ENCODE peak calls at places on chromosomes 16 and 17, in five cellular contexts. I is HCT116, B is H1, F is SK-N-SH, V is HepG2. M is an unnamed sample. For H3K27me3, the result is how much of the 10 kb centered on the place peaks cover.

GRCh38 chr17:19249681-19250080 is 12.5 kb downstream of the EPN2 start:
- DNase-seq in F (no peak), I (no peak), V (no peak), B (no peak), M (no peak)

GRCh38 chr17:42618442-42619150 is 9.1 kb downstream of the TUBG1 start:
- DNase-seq in B (peak), V (peak), F (peak), I (no peak), M (peak)

GRCh38 chr17:35170968-35171771 is 23.0 kb downstream of the SLC35G3 start:
- DNase-seq in I (no peak), B (no peak), F (no peak), V (no peak), M (no peak)

GRCh38 chr17:7626307-7626706 is 1.3 kb downstream of the SAT2 start:
- DNase-seq in V (no peak), B (no peak), I (no peak), F (no peak), M (no peak)

GRCh38 chr16:69166946-69167930 is 19.7 kb upstream of the SNTB2 start:
- DNase-seq in I (no peak), V (no peak), B (no peak), F (no peak), M (no peak)

GRCh38 chr16:1057252-1057932 is 15.2 kb upstream of the SSTR5 start:
- DNase-seq in V (no peak), F (peak), B (peak), I (no peak), M (no peak)

GRCh38 chr17:29570521-29570920 is 2.0 kb downstream of the TP53I13 start:
- DNase-seq in F (no peak), I (no peak), V (no peak), B (peak), M (no peak)

GRCh38 chr17:38728290-38728831 is 1.8 kb upstream of the CISD3 start:
- DNase-seq in F (no peak), B (no peak), I (no peak), V (no peak), M (no peak)

GRCh38 chr17:55421179-55421934 is at the start of gene MMD:
- DNase-seq in F (peak), B (peak), I (no peak), V (no peak), M (no peak)

GRCh38 chr17:35467824-35468223 is 19.3 kb upstream of the SLFN13 start:
- DNase-seq in V (no peak), B (no peak), F (no peak), I (no peak), M (no peak)

GRCh38 chr17:7263071-7263800 is 958 bp upstream of the CLDN7 start:
- DNase-seq in F (peak), V (no peak), I (peak), B (peak), M (no peak)

DNA sequence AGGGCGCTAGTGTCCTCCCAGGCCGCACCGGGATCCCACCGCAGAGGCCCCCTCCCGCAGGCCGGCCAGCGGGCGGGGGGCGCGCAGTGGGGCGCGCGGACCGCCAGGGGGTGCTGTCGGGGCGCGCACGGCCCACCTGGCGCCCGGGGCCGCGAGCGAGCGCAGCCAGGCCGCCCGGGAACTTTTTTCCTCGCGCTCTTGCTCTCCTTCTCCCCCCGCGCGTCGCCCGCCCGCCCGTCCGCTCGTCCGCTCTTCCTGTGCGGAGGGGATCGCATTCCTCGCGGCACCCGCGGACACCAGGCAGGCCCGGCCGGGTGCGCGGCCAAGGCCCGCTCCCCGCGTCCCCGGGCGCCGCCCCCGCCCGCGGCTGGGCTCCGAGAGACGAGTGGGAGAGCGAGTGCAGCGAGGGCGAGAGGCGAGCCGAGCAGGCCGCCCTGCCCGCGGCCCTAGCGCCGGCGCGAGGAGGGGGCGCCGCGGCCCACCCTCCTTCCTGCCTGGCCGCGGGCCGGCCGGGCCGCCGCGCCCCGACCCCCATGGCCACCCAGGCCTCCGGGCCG is at the start of gene RAI1:
- DNase-seq in B (peak), F (peak), I (no peak), V (peak), M (no peak)
- H3K27me3 ChIP-seq in B (half or more), F (under half), I (under half), V (under half), M (half or more)

DNA sequence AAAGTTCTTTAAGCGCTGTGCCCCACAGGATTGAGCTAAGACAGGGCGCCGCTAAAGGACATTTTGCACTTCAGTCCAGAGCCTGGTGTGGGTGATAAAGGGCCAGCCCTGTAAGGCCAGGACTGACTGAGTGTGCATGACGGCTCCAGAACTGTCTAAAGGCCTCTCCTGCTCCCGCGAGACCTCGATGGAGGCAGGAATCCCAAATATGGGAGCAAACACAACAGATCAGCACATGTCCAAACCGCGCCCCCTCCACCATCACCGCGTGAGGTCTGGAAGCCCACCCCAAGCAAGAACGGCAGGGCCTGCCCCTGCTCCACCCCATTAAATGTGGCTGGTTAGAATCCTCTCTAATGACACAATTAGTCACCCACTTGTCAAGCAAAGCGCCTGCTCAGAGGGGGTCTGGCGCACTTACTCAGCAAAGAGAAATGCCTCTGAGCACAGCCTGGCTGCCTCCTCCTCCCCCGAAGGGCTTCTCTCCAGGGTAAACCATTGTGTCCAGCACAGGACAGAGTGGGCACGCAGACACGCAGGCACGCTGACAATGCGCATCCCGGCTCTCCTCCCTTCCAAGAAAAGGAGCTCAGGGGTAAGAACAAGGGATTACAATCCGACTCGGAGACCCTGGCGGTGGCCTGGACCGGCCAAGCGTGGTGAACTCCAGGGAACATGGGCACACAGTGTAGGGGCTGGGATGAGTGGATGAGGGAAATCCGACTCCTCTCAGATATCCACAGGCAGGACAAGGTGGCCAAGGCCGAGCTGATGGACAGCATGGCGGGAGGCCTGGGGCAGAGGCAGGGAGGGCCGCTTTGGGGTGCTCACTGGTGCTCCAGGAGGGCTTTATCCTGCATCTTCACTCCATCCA is 1.5 kb downstream of the MXRA7 start:
- DNase-seq in F (peak), I (no peak), B (peak), V (peak), M (no peak)
- TF ChIP-seq YY1 in F (peak), I (no peak), B (no peak), V (no peak), M (no peak)

GRCh38 chr17:79615926-79616325 is 5.1 kb upstream of the RBFOX3 start:
- DNase-seq in B (no peak), V (no peak), F (no peak), I (no peak), M (no peak)
- H3K27me3 ChIP-seq in B (under half), V (half or more), F (under half), I (under half), M (under half)

GRCh38 chr17:31152271-31152670 is 57.5 kb downstream of the NF1 start:
- DNase-seq in F (no peak), B (no peak), I (no peak), V (no peak), M (no peak)

GRCh38 chr17:31148205-31148604 is 53.4 kb downstream of the NF1 start:
- DNase-seq in F (no peak), B (no peak), V (no peak), I (no peak), M (no peak)

GRCh38 chr17:31144427-31144826 is 49.6 kb downstream of the NF1 start:
- DNase-seq in F (no peak), V (no peak), I (no peak), B (no peak), M (peak)

DNA sequence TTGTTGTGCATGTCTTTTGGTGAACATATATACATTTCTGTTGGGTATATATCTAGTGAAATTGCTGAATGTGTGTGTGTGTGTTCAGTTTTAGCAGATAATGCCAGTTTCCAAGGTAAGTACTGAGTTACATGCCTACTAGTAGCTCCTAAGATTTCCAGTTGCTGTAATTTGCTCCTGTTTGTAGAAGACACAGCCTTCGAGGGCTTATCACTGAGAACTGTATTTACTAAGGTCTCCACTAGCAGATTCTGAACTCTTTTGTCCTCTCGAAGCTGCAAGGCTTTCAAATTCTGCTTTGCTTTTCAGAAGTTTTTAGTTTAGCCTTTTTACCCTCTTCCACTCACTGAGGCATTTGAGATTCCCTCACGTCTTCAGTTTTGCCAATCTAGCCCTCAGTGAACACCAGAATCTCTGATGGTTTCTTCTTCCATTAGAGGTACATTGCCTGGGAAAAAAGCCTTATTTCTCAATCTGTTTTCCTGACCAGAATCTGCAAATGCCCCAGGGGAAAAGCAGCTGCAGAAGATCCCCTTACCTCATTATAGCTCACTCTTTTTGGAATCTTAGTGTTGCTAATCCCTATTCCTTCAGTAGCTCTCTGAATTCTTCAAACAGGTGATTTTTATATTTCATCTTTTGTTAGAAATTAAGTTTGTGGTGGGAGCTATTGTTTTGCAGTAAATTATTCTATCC is 52.9 kb downstream of the NF1 start:
- DNase-seq in V (no peak), B (no peak), F (no peak), I (no peak), M (no peak)
- TF ChIP-seq YY1 in V (no peak), B (no peak), F (no peak), I (no peak), M (no peak)

GRCh38 chr17:72592967-72593325 is 472.1 kb downstream of the SOX9 start:
- DNase-seq in F (no peak), B (no peak), I (no peak), V (no peak), M (no peak)
- H3K27me3 ChIP-seq in F (under half), B (under half), I (under half), V (under half), M (under half)

M was measured in NT2/D1.